ENCODE peak calls at places on chromosomes 1 and 21, in eight cellular contexts. One of them, this sample, is unnamed.

GRCh38 chr1:34858901-34859441 is 578 bp downstream of the SMIM12 start:
- DNase-seq in right lobe of liver: no peak
- DNase-seq in sigmoid colon: no peak
- DNase-seq in heart left ventricle: no peak
- DNase-seq in H1: no peak
- DNase-seq in spleen: peak; percentile 62
- DNase-seq in IMR-90: peak; percentile 28
- DNase-seq in suprapubic skin: no peak
- DNase-seq in this sample: no peak

GRCh38 chr21:26918318-26919065 is 48.4 kb downstream of the ADAMTS5 start:
- DNase-seq in spleen: no peak
- DNase-seq in suprapubic skin: no peak
- DNase-seq in H1: no peak
- DNase-seq in heart left ventricle: no peak
- DNase-seq in right lobe of liver: no peak
- DNase-seq in sigmoid colon: no peak
- DNase-seq in IMR-90: peak; percentile 89
- DNase-seq in this sample: no peak

GRCh38 chr1:30758785-30759380 is 1.3 kb upstream of the LAPTM5 start:
- DNase-seq in suprapubic skin: no peak
- DNase-seq in sigmoid colon: no peak
- DNase-seq in H1: no peak
- DNase-seq in IMR-90: no peak
- DNase-seq in spleen: no peak
- DNase-seq in right lobe of liver: no peak
- DNase-seq in heart left ventricle: no peak
- DNase-seq in this sample: no peak

GRCh38 chr21:46128983-46129571 is 26.3 kb downstream of the FTCD start:
- DNase-seq in H1: no peak
- DNase-seq in suprapubic skin: no peak
- DNase-seq in spleen: peak; percentile 67
- DNase-seq in IMR-90: no peak
- DNase-seq in right lobe of liver: peak; percentile 66
- DNase-seq in heart left ventricle: no peak
- DNase-seq in sigmoid colon: peak; percentile 70
- DNase-seq in this sample: no peak

GRCh38 chr1:107820797-107821196 is 144.2 kb downstream of the VAV3 start:
- DNase-seq in suprapubic skin: no peak
- DNase-seq in sigmoid colon: no peak
- DNase-seq in IMR-90: no peak
- DNase-seq in heart left ventricle: no peak
- DNase-seq in H1: no peak
- DNase-seq in spleen: no peak
- DNase-seq in right lobe of liver: no peak
- DNase-seq in this sample: no peak

GRCh38 chr1:215501496-215501895 is 65.6 kb upstream of the KCTD3 start:
- DNase-seq in right lobe of liver: no peak
- DNase-seq in sigmoid colon: no peak
- DNase-seq in H1: no peak
- DNase-seq in heart left ventricle: no peak
- DNase-seq in IMR-90: no peak
- DNase-seq in spleen: no peak
- DNase-seq in suprapubic skin: no peak
- DNase-seq in this sample: no peak

GRCh38 chr1:119674835-119675289 is 26.8 kb upstream of the ZNF697 start:
- DNase-seq in suprapubic skin: no peak
- DNase-seq in H1: no peak
- DNase-seq in sigmoid colon: peak; percentile 73
- DNase-seq in spleen: no peak
- DNase-seq in IMR-90: peak; percentile 11
- DNase-seq in right lobe of liver: peak; percentile 65
- DNase-seq in heart left ventricle: no peak
- DNase-seq in this sample: no peak

GRCh38 chr1:91026777-91027176 is 4.9 kb upstream of the ZNF644 start:
- DNase-seq in heart left ventricle: no peak
- DNase-seq in H1: no peak
- DNase-seq in sigmoid colon: no peak
- DNase-seq in spleen: no peak
- DNase-seq in suprapubic skin: no peak
- DNase-seq in IMR-90: peak; percentile 29
- DNase-seq in right lobe of liver: no peak
- DNase-seq in this sample: no peak

GRCh38 chr1:21318714-21319159 is 28.5 kb upstream of the ECE1 start:
- DNase-seq in spleen: no peak
- DNase-seq in right lobe of liver: no peak
- DNase-seq in IMR-90: peak; percentile 87
- DNase-seq in H1: no peak
- DNase-seq in suprapubic skin: peak; percentile 97
- DNase-seq in sigmoid colon: peak; percentile 98
- DNase-seq in heart left ventricle: peak; percentile 93
- DNase-seq in this sample: peak; percentile 98

GRCh38 chr1:220747426-220748090 is 564 bp upstream of the MTARC2 start:
- DNase-seq in spleen: no peak
- DNase-seq in right lobe of liver: no peak
- DNase-seq in H1: no peak
- DNase-seq in heart left ventricle: no peak
- DNase-seq in sigmoid colon: no peak
- DNase-seq in IMR-90: no peak
- DNase-seq in suprapubic skin: no peak
- DNase-seq in this sample: no peak

GRCh38 chr1:41622402-41622801 is 137.9 kb upstream of the EDN2 start:
- DNase-seq in right lobe of liver: no peak
- DNase-seq in heart left ventricle: no peak
- DNase-seq in IMR-90: peak; percentile 64
- DNase-seq in H1: no peak
- DNase-seq in suprapubic skin: no peak
- DNase-seq in spleen: no peak
- DNase-seq in sigmoid colon: peak; percentile 12
- DNase-seq in this sample: no peak

GRCh38 chr1:41621791-41622190 is 137.3 kb upstream of the EDN2 start:
- DNase-seq in suprapubic skin: no peak
- DNase-seq in sigmoid colon: peak; percentile 24
- DNase-seq in heart left ventricle: no peak
- DNase-seq in IMR-90: no peak
- DNase-seq in spleen: no peak
- DNase-seq in H1: peak; percentile 24
- DNase-seq in right lobe of liver: no peak
- DNase-seq in this sample: no peak

GRCh38 chr1:41620365-41621169 is 136.1 kb upstream of the EDN2 start:
- DNase-seq in spleen: no peak
- DNase-seq in H1: peak; percentile 35
- DNase-seq in sigmoid colon: peak; percentile 20
- DNase-seq in heart left ventricle: no peak
- DNase-seq in suprapubic skin: no peak
- DNase-seq in right lobe of liver: no peak
- DNase-seq in IMR-90: no peak
- DNase-seq in this sample: no peak

GRCh38 chr1:41619511-41620364 is 135.3 kb upstream of the EDN2 start:
- DNase-seq in suprapubic skin: no peak
- DNase-seq in sigmoid colon: no peak
- DNase-seq in H1: peak; percentile 43
- DNase-seq in spleen: no peak
- DNase-seq in IMR-90: no peak
- DNase-seq in right lobe of liver: no peak
- DNase-seq in heart left ventricle: no peak
- DNase-seq in this sample: no peak

DNA sequence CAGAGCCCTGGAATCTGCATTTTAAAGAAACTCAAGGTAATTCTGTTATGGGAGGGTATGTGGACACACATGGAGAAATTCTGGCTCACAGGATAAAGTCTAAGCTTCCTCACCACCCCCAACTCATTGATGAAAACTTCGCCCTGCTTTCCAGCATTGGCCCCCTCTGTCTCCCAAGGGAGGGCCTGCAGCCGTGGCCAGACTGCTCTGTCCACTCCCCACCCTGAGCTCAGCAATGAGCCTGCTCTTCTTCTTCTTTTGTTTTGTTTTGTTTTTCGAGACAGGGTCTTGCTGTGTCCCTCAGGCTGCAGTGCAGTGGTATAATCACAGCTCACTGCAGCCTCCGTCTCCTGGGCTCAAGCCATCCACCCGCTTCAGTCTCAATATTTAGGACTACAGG is 136.8 kb upstream of the EDN2 start:
- DNase-seq in sigmoid colon: peak; percentile 4
- DNase-seq in right lobe of liver: no peak
- DNase-seq in suprapubic skin: no peak
- DNase-seq in heart left ventricle: no peak
- DNase-seq in H1: no peak
- DNase-seq in spleen: no peak
- DNase-seq in IMR-90: no peak
- DNase-seq in this sample: no peak
- TF ChIP-seq POLR2A in sigmoid colon: no peak
- TF ChIP-seq POLR2A in right lobe of liver: no peak
- TF ChIP-seq POLR2A in suprapubic skin: no peak
- TF ChIP-seq POLR2A in heart left ventricle: no peak
- TF ChIP-seq POLR2A in H1: no peak
- TF ChIP-seq POLR2A in spleen: no peak
- TF ChIP-seq POLR2A in IMR-90: no peak
- TF ChIP-seq POLR2A in this sample: no peak

GRCh38 chr1:167721617-167722151 is at the start of gene MPZL1:
- DNase-seq in heart left ventricle: peak; percentile 98
- DNase-seq in H1: peak; percentile 98
- DNase-seq in sigmoid colon: peak; percentile 98
- DNase-seq in spleen: peak; percentile 97
- DNase-seq in IMR-90: peak; percentile 92
- DNase-seq in suprapubic skin: peak; percentile 98
- DNase-seq in right lobe of liver: peak; percentile 98
- DNase-seq in this sample: peak; percentile 95

GRCh38 chr1:167722152-167722869 is 529 bp downstream of the MPZL1 start:
- DNase-seq in heart left ventricle: peak; percentile 43
- DNase-seq in IMR-90: peak; percentile 19
- DNase-seq in right lobe of liver: peak; percentile 63
- DNase-seq in spleen: no peak
- DNase-seq in sigmoid colon: peak; percentile 75
- DNase-seq in H1: no peak
- DNase-seq in suprapubic skin: no peak
- DNase-seq in this sample: peak; percentile 88

GRCh38 chr1:167726038-167726437 is 4.3 kb downstream of the MPZL1 start:
- DNase-seq in spleen: no peak
- DNase-seq in sigmoid colon: no peak
- DNase-seq in IMR-90: no peak
- DNase-seq in right lobe of liver: no peak
- DNase-seq in H1: no peak
- DNase-seq in suprapubic skin: no peak
- DNase-seq in heart left ventricle: no peak
- DNase-seq in this sample: no peak

GRCh38 chr1:167722870-167723251 is 1.1 kb downstream of the MPZL1 start:
- DNase-seq in sigmoid colon: no peak
- DNase-seq in right lobe of liver: no peak
- DNase-seq in H1: no peak
- DNase-seq in suprapubic skin: no peak
- DNase-seq in heart left ventricle: no peak
- DNase-seq in spleen: no peak
- DNase-seq in IMR-90: no peak
- DNase-seq in this sample: no peak

GRCh38 chr1:167723707-167724323 is 2.0 kb downstream of the MPZL1 start:
- DNase-seq in right lobe of liver: no peak
- DNase-seq in spleen: no peak
- DNase-seq in heart left ventricle: no peak
- DNase-seq in IMR-90: no peak
- DNase-seq in sigmoid colon: no peak
- DNase-seq in suprapubic skin: no peak
- DNase-seq in H1: no peak
- DNase-seq in this sample: no peak
- H3K4me3 ChIP-seq in right lobe of liver: no peak overlapping the region
- H3K4me3 ChIP-seq in spleen: no peak overlapping the region
- H3K4me3 ChIP-seq in heart left ventricle: peak overlapping the region; percentile 97
- H3K4me3 ChIP-seq in IMR-90: peak overlapping the region; percentile 89
- H3K4me3 ChIP-seq in sigmoid colon: no peak overlapping the region
- H3K4me3 ChIP-seq in suprapubic skin: peak overlapping the region; percentile 94
- H3K4me3 ChIP-seq in H1: peak overlapping the region; percentile 87
- H3K4me3 ChIP-seq in this sample: no peak overlapping the region

GRCh38 chr1:177629526-177629925 is 340.3 kb downstream of the SEC16B start:
- DNase-seq in H1: no peak
- DNase-seq in IMR-90: peak; percentile 20
- DNase-seq in right lobe of liver: no peak
- DNase-seq in spleen: no peak
- DNase-seq in suprapubic skin: no peak
- DNase-seq in sigmoid colon: no peak
- DNase-seq in heart left ventricle: no peak
- DNase-seq in this sample: no peak

GRCh38 chr1:177631770-177632169 is 338.1 kb downstream of the SEC16B start:
- DNase-seq in right lobe of liver: no peak
- DNase-seq in heart left ventricle: no peak
- DNase-seq in sigmoid colon: no peak
- DNase-seq in H1: no peak
- DNase-seq in IMR-90: no peak
- DNase-seq in suprapubic skin: no peak
- DNase-seq in spleen: no peak
- DNase-seq in this sample: no peak

GRCh38 chr1:177632923-177633322 is 336.9 kb downstream of the SEC16B start:
- DNase-seq in spleen: no peak
- DNase-seq in sigmoid colon: no peak
- DNase-seq in heart left ventricle: no peak
- DNase-seq in right lobe of liver: no peak
- DNase-seq in suprapubic skin: no peak
- DNase-seq in H1: no peak
- DNase-seq in IMR-90: no peak
- DNase-seq in this sample: no peak

DNA sequence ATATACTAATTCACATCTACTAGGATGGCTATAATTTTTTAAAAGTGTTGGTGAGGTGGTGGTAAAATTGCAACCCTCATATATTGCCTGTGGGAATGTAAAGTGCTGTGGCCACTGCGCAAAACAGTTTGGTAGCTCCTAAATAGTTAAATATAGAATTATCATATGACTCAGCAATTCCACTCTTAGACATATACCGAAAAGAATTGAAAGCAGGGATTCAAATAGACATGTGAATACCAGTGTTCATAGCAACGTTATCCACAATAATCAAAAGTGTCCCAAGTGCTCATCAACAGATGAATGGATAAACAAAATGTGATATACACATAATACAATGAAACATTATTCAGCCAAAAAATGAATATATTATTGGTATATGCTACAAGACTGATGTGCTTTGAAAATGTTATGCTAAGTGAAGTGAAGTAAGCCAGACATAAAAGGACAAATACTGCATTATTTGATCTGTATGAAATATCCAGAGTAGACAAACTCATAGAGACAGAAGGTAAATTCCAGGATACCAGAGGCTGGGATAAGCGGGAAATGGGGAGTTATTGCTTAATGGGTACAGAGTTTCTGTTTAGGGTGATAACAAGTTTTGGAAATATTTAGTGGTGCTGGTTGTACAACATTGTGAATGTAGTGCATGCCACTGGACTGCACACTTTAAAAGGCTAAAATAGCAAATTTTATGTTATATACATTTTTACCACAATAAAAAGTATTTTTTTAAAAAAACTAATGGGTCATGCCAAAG is 342.5 kb downstream of the SEC16B start:
- DNase-seq in right lobe of liver: no peak
- DNase-seq in heart left ventricle: no peak
- DNase-seq in spleen: no peak
- DNase-seq in H1: no peak
- DNase-seq in suprapubic skin: no peak
- DNase-seq in IMR-90: no peak
- DNase-seq in sigmoid colon: no peak
- DNase-seq in this sample: no peak
- TF ChIP-seq CTCF in right lobe of liver: no peak
- TF ChIP-seq CTCF in heart left ventricle: no peak
- TF ChIP-seq CTCF in spleen: no peak
- TF ChIP-seq CTCF in H1: no peak
- TF ChIP-seq CTCF in suprapubic skin: no peak
- TF ChIP-seq CTCF in IMR-90: no peak
- TF ChIP-seq CTCF in sigmoid colon: no peak
- TF ChIP-seq CTCF in this sample: no peak

GRCh38 chr1:55179177-55179835 is 35.9 kb downstream of the USP24 start:
- DNase-seq in heart left ventricle: no peak
- DNase-seq in right lobe of liver: no peak
- DNase-seq in sigmoid colon: no peak
- DNase-seq in suprapubic skin: no peak
- DNase-seq in spleen: no peak
- DNase-seq in IMR-90: peak; percentile 13
- DNase-seq in H1: no peak
- DNase-seq in this sample: no peak
- TF ChIP-seq POLR2A in heart left ventricle: no peak
- TF ChIP-seq POLR2A in right lobe of liver: no peak
- TF ChIP-seq POLR2A in sigmoid colon: no peak
- TF ChIP-seq POLR2A in suprapubic skin: no peak
- TF ChIP-seq POLR2A in spleen: no peak
- TF ChIP-seq POLR2A in IMR-90: no peak
- TF ChIP-seq POLR2A in H1: no peak
- TF ChIP-seq POLR2A in this sample: no peak